ENCODE peak calls at places on chromosome 20, in eight cellular contexts. V is AG04450; C is stimulated activated CD4-positive, alpha-beta T cell treated with anti-CD3 and anti-CD28 coated beads, Interleukin-15, amount 100 ng/mL, for 1 hour; O is iPS DF 6.9; H is activated CD8-positive, alpha-beta memory T cell treated with anti-CD3 and anti-CD28 coated beads for 48 hours; U is AG10803; Z is GM12865; T is activated CD4-positive, alpha-beta T cell treated with anti-CD3 and anti-CD28 coated beads, Interleukin-2, amount 50 U/mL, for 1 hour. F is an unnamed sample.

GRCh38 chr20:61737812-61738443 is 327.8 kb downstream of the TAF4 start:
- DNase-seq in O (no peak), H (no peak), C (no peak), T (no peak), Z (no peak), V (no peak), U (no peak), F (no peak)

GRCh38 chr20:47574616-47575401 is 73.1 kb downstream of the NCOA3 start:
- DNase-seq in T (no peak), Z (peak; percentile 51), O (no peak), C (no peak), H (no peak), V (no peak), U (no peak), F (peak; percentile 90)

GRCh38 chr20:45911486-45912343 is at the start of gene PLTP:
- DNase-seq in U (peak; percentile 74), V (no peak), H (peak; percentile 22), T (peak; percentile 25), O (no peak), C (no peak), Z (peak; percentile 41), F (peak; percentile 77)

GRCh38 chr20:34647737-34648136 is 29.2 kb downstream of the PIGU start:
- DNase-seq in Z (no peak), V (no peak), T (no peak), U (no peak), O (no peak), H (no peak), C (no peak), F (no peak)

GRCh38 chr20:64246616-64247311 is 8.8 kb upstream of the PCMTD2 start:
- DNase-seq in H (no peak), T (no peak), U (no peak), V (no peak), C (no peak), Z (no peak), O (no peak), F (no peak)

GRCh38 chr20:33423141-33423834 is 20.3 kb downstream of the SNTA1 start:
- DNase-seq in H (no peak), V (no peak), U (peak; percentile 90), O (no peak), C (no peak), T (no peak), Z (no peak), F (no peak)

GRCh38 chr20:64212750-64213149 is 42.8 kb upstream of the PCMTD2 start:
- DNase-seq in C (no peak), Z (no peak), O (no peak), V (no peak), T (no peak), H (no peak), U (peak; percentile 46), F (no peak)

GRCh38 chr20:62494537-62494936 is 18.7 kb upstream of the GATA5 start:
- DNase-seq in T (no peak), U (no peak), O (no peak), H (no peak), Z (peak; percentile 33), V (no peak), C (no peak), F (no peak)

GRCh38 chr20:25039697-25040437 is 18.1 kb downstream of the ACSS1 start:
- DNase-seq in C (no peak), O (no peak), V (peak; percentile 51), H (no peak), U (peak; percentile 95), T (no peak), Z (no peak), F (no peak)

GRCh38 chr20:51750770-51751388 is 17.3 kb downstream of the ATP9A start:
- DNase-seq in O (no peak), V (no peak), Z (no peak), U (no peak), H (no peak), C (no peak), T (no peak), F (no peak)

GRCh38 chr20:19528286-19529030 is 229.6 kb upstream of the RIN2 start:
- DNase-seq in T (no peak), U (no peak), C (no peak), H (no peak), O (no peak), V (no peak), Z (no peak), F (no peak)

GRCh38 chr20:2872304-2873009 is 824 bp upstream of the PTPRA start:
- DNase-seq in V (no peak), U (peak; percentile 40), T (peak; percentile 78), Z (peak; percentile 82), C (peak; percentile 73), O (peak; percentile 18), H (peak; percentile 70), F (peak; percentile 78)

GRCh38 chr20:19757973-19758887 is at the start of gene RIN2:
- DNase-seq in C (no peak), T (no peak), O (peak; percentile 91), U (peak; percentile 91), V (peak; percentile 79), Z (no peak), H (no peak), F (peak; percentile 97)

GRCh38 chr20:64041781-64042771 is 6.1 kb downstream of the C20orf204 start:
- DNase-seq in Z (peak; percentile 59), H (no peak), T (no peak), V (no peak), C (no peak), U (no peak), O (no peak), F (no peak)

GRCh38 chr20:46646659-46647380 is 4.4 kb downstream of the SLC13A3 start:
- DNase-seq in C (no peak), Z (no peak), U (peak; percentile 23), O (no peak), T (no peak), H (no peak), V (no peak), F (no peak)

GRCh38 chr20:23689399-23689690 is 507 bp upstream of the CST4 start:
- DNase-seq in U (no peak), O (no peak), C (no peak), V (no peak), Z (no peak), T (no peak), H (no peak), F (no peak)

GRCh38 chr20:36173451-36173933 is 19.0 kb downstream of the EPB41L1 start:
- DNase-seq in H (no peak), O (peak; percentile 71), U (peak; percentile 12), V (no peak), T (no peak), C (no peak), Z (peak; percentile 18), F (peak; percentile 50)

GRCh38 chr20:30168025-30168799 is 1089.3 kb upstream of the DEFB115 start:
- DNase-seq in C (peak; percentile 29), O (no peak), H (no peak), U (no peak), Z (no peak), V (no peak), T (peak; percentile 7), F (no peak)